ENCODE peak calls at places on chromosome 22, in four cellular contexts. J is cardiac muscle cell, X is neural progenitor cell, A is AG09309. H is an unnamed sample.

GRCh38 chr22:18096823-18097222 is 13.8 kb upstream of the TUBA8 start:
- DNase-seq in J (no peak), X (no peak), A (no peak), H (no peak)

GRCh38 chr22:35638408-35638807 is 9.8 kb upstream of the APOL6 start:
- DNase-seq in J (peak; percentile 24), X (peak; percentile 22), A (peak; percentile 66), H (no peak)

GRCh38 chr22:50656122-50657070 is 16.2 kb upstream of the SHANK3 start:
- DNase-seq in J (no peak), X (no peak), A (no peak), H (no peak)

GRCh38 chr22:45007946-45008852 is 1.6 kb downstream of the PHF21B start:
- DNase-seq in J (peak; percentile 50), X (peak; percentile 89), A (no peak), H (peak; percentile 65)

GRCh38 chr22:33570110-33570509 is 350.2 kb downstream of the LARGE1 start:
- DNase-seq in J (no peak), X (no peak), A (no peak), H (no peak)

GRCh38 chr22:20437253-20438065 is at the start of gene SCARF2:
- DNase-seq in J (peak; percentile 83), X (peak; percentile 81), A (no peak), H (peak; percentile 85)

GRCh38 chr22:19526076-19526701 is 2.0 kb upstream of the CLDN5 start:
- DNase-seq in J (no peak), X (no peak), A (no peak), H (no peak)

GRCh38 chr22:29149841-29150555 is 55.7 kb upstream of the EMID1 start:
- DNase-seq in J (no peak), X (peak; percentile 52), A (no peak), H (no peak)

GRCh38 chr22:35957589-35957988 is 71.0 kb downstream of the RBFOX2 start:
- DNase-seq in J (no peak), X (no peak), A (no peak), H (no peak)

GRCh38 chr22:28034760-28035401 is 115.8 kb upstream of the PITPNB start:
- DNase-seq in J (peak; percentile 52), X (no peak), A (no peak), H (no peak)

GRCh38 chr22:44625981-44626687 is 75.9 kb upstream of the PRR5 start:
- DNase-seq in J (peak; percentile 69), X (peak; percentile 79), A (no peak), H (peak; percentile 82)

GRCh38 chr22:44454113-44454769 is 43.8 kb downstream of the RTL6 start:
- DNase-seq in J (no peak), X (no peak), A (no peak), H (no peak)

GRCh38 chr22:19111140-19111539 is 11.1 kb downstream of the DGCR2 start:
- DNase-seq in J (no peak), X (peak; percentile 25), A (no peak), H (no peak)

GRCh38 chr22:48316245-48316875 is 1511.3 kb downstream of the BRD1 start:
- DNase-seq in J (no peak), X (no peak), A (no peak), H (no peak)

GRCh38 chr22:42869888-42870480 is 12.9 kb upstream of the ARFGAP3 start:
- DNase-seq in J (no peak), X (no peak), A (no peak), H (no peak)

GRCh38 chr22:44136112-44136511 is 44.6 kb upstream of the PARVG start:
- DNase-seq in J (no peak), X (no peak), A (no peak), H (no peak)

GRCh38 chr22:49763696-49764095 is 64.0 kb downstream of the BRD1 start:
- DNase-seq in J (no peak), X (no peak), A (no peak), H (no peak)

GRCh38 chr22:39574779-39575551 is 4.4 kb downstream of the CACNA1I start:
- DNase-seq in J (no peak), X (no peak), A (peak; percentile 21), H (no peak)

GRCh38 chr22:17097701-17098100 is 12.9 kb downstream of the IL17RA start:
- DNase-seq in J (no peak), X (no peak), A (no peak), H (no peak)

GRCh38 chr22:47293368-47294221 is 531.1 kb downstream of the TBC1D22A start:
- DNase-seq in J (no peak), X (no peak), A (no peak), H (no peak)

GRCh38 chr22:46050916-46051614 is 74.1 kb upstream of the WNT7B start:
- DNase-seq in J (no peak), X (no peak), A (no peak), H (no peak)

GRCh38 chr22:33747576-33748180 is 172.6 kb downstream of the LARGE1 start:
- DNase-seq in J (no peak), X (no peak), A (no peak), H (no peak)

GRCh38 chr22:49295851-49296560 is 531.7 kb downstream of the BRD1 start:
- DNase-seq in J (no peak), X (no peak), A (no peak), H (no peak)

GRCh38 chr22:50546326-50547230 is 879 bp downstream of the KLHDC7B start:
- DNase-seq in J (no peak), X (no peak), A (no peak), H (no peak)

GRCh38 chr22:42780070-42780540 is 59.4 kb upstream of the A4GALT start:
- DNase-seq in J (peak; percentile 88), X (peak; percentile 91), A (peak; percentile 89), H (peak; percentile 50)

DNA sequence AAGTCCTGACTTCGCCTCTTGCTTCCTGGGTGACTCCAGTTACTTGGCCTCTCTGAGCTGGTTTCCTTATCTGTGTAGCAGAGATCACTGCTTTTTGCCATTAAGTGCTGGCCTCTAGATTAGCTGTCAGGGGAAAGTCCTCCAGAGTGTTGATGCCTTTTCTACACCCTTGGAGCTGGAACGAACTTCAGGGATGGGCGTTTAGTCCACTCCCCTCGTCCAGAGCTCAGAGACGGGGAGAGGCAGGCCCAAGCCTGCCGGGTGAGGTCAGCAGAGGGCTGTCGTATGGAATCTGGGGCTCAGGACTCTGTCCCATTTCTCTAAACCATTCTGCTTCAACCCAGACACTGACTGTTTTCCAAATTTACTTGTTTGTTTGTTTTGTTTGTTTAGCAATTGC is 75.0 kb downstream of the KIAA1671 start:
- DNase-seq in J (peak; percentile 73), X (no peak), A (no peak), H (no peak)
- TF ChIP-seq CTCF in J (no peak), X (no peak), A (no peak), H (no peak)

DNA sequence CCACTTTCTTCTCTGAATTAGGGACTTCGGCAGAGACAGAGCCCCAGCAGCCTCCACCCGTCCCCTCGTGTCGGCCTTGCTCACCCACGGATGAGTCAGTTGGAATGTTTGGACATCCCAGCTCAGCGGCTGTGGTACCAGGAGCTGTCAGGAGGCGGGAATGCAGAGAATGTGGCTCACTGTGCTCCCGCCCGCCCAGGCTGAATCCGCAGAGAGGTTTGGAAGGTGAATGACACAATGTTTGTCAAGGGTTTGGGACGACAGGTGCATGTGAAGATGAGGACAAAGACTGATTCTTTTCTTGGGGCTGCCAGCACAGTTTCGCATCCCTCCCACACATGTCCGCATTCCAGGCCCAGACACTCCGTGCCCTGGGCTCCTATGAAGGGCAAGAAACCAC is 39.6 kb downstream of the LIF start:
- DNase-seq in J (peak; percentile 43), X (peak; percentile 76), A (no peak), H (peak; percentile 43)
- TF ChIP-seq CTCF in J (no peak), X (no peak), A (no peak), H (no peak)

DNA sequence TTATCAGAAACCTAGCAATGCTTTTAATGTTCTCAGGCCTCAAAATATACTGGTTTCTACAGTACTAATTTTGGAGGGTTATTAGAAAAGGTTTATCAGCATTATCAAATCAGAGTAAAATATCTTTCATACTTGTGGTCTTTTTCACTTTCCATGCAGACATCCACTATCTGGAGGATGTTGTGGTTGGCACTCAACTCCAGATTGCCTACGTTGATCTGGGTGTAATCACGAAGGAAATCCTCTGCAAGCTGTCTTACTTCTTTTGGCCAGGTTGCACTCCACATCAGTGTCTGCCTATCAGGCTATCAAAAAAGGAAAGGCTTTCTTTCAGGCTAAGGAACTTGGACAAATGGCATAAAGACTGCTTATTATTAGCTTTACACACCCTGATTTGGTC is 11.6 kb downstream of the DDX17 start:
- DNase-seq in J (no peak), X (no peak), A (peak; percentile 20), H (no peak)
- TF ChIP-seq CTCF in J (no peak), X (no peak), A (no peak), H (no peak)

DNA sequence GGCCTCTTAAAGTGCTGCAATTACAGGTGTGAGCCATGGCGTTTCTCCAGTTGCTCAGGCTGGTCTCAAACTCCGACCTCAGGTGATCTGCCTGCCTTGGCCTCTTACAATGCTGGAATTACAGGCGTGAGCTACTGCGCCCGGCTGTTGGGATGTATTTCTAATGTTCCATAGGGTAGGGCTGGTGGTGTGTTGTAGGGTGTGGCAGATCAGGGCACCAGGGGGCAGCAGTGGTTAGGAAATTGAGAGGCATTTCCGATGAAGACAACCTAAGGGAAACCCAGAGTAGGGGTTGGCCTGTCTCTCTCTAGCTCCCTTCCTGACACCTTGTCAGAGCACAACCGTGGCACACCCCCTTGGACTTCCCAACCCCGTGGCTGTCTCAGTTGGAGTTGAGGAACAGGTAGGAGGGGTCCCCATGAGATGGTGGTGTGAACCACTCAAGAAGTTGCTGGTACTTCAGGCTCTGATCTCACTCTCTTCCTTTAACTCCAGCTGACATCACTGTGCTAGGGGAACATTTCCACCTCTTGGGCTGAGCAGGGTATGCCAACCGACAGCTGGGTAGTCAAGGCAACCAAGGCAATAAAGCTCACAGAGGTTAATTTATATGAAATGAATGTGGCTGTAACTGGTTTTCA is 32.9 kb downstream of the YWHAH start:
- DNase-seq in J (peak; percentile 85), X (peak; percentile 87), A (no peak), H (peak; percentile 89)
- TF ChIP-seq CTCF in J (peak; percentile 83), X (peak; percentile 90), A (peak; percentile 84), H (peak; percentile 66)

H was measured in nephron progenitor cell.